ENCODE peak calls at places on chromosomes 13 and 19, in seven cellular contexts. Y is NCI-H1048; W is tibial nerve; C is activated CD4-positive, alpha-beta T cell treated with anti-CD3 and anti-CD28 coated beads for 24 hours; V is EL; H is H54; K is HCEC 1CT. A is an unnamed sample.

GRCh38 chr13:112242777-112243176 is 133.4 kb upstream of the SPACA7 start:
- DNase-seq in V (no peak), W (no peak), Y (no peak), H (no peak), K (no peak), C (no peak), A (no peak)

GRCh38 chr13:54287062-54287764 is 1258.6 kb downstream of the OLFM4 start:
- DNase-seq in W (no peak), K (no peak), C (no peak), Y (no peak), V (no peak), H (no peak), A (no peak)

GRCh38 chr13:30866692-30867669 is 39.1 kb upstream of the MEDAG start:
- DNase-seq in Y (no peak), C (no peak), H (no peak), W (no peak), V (no peak), K (no peak), A (no peak)

GRCh38 chr19:662207-662961 is 630 bp downstream of the RNF126 start:
- DNase-seq in K (no peak), W (no peak), V (peak), C (peak), H (no peak), Y (no peak), A (no peak)

GRCh38 chr13:79772811-79773210 is 291.9 kb downstream of the NDFIP2 start:
- DNase-seq in Y (no peak), K (no peak), C (no peak), H (no peak), V (no peak), W (no peak), A (no peak)

GRCh38 chr19:10416083-10416379 is 4.3 kb upstream of the PDE4A start:
- DNase-seq in V (no peak), Y (no peak), K (no peak), C (no peak), H (no peak), W (no peak), A (no peak)

GRCh38 chr13:26549713-26550112 is 7.8 kb upstream of the WASF3 start:
- DNase-seq in V (no peak), W (no peak), C (no peak), K (no peak), H (no peak), Y (no peak), A (no peak)

GRCh38 chr13:79591493-79591892 is 110.5 kb downstream of the NDFIP2 start:
- DNase-seq in W (no peak), H (no peak), K (no peak), C (no peak), Y (no peak), V (no peak), A (no peak)

GRCh38 chr19:7505682-7506384 is 10.1 kb upstream of the ZNF358 start:
- DNase-seq in K (no peak), V (no peak), H (peak), W (no peak), Y (peak), C (no peak), A (no peak)

GRCh38 chr13:76293346-76293745 is 592.9 kb downstream of the KCTD12 start:
- DNase-seq in K (peak), Y (no peak), V (peak), H (no peak), C (no peak), W (no peak), A (no peak)

GRCh38 chr13:29384466-29384865 is 211.0 kb downstream of the SLC7A1 start:
- DNase-seq in W (no peak), Y (no peak), H (no peak), V (no peak), K (no peak), C (no peak), A (no peak)

GRCh38 chr13:113774177-113775107 is 15.4 kb downstream of the TMEM255B start:
- DNase-seq in C (no peak), W (no peak), K (peak), Y (no peak), V (peak), H (peak), A (no peak)

GRCh38 chr13:34038326-34039068 is 220.5 kb downstream of the RFC3 start:
- DNase-seq in W (no peak), C (no peak), Y (no peak), H (no peak), V (no peak), K (no peak), A (no peak)

GRCh38 chr13:33665776-33666175 is 152.2 kb upstream of the RFC3 start:
- DNase-seq in V (no peak), K (no peak), Y (no peak), C (no peak), H (no peak), W (no peak), A (no peak)

GRCh38 chr19:9945319-9945966 is 9.1 kb upstream of the OLFM2 start:
- DNase-seq in C (no peak), W (peak), K (peak), H (peak), Y (no peak), V (peak), A (no peak)

GRCh38 chr13:113604186-113604585 is 19.6 kb downstream of the TFDP1 start:
- DNase-seq in Y (no peak), W (no peak), V (no peak), H (no peak), K (no peak), C (no peak), A (no peak)

GRCh38 chr13:33328691-33329090 is 43.1 kb upstream of the STARD13 start:
- DNase-seq in Y (no peak), C (no peak), H (no peak), V (peak), K (no peak), W (no peak), A (no peak)

GRCh38 chr13:26967119-26968038 is 204.2 kb downstream of the USP12 start:
- DNase-seq in Y (no peak), C (no peak), W (no peak), V (no peak), K (no peak), H (no peak), A (no peak)

GRCh38 chr13:84896128-84896527 is 903.1 kb downstream of the SLITRK6 start:
- DNase-seq in W (no peak), V (peak), K (peak), H (no peak), Y (no peak), C (no peak), A (peak)

GRCh38 chr19:41569481-41570150 is 6.3 kb upstream of the CEACAM21 start:
- DNase-seq in H (no peak), Y (no peak), V (no peak), W (no peak), K (no peak), C (no peak), A (no peak)

GRCh38 chr13:23979361-23980159 is 82.3 kb upstream of the C1QTNF9B start:
- DNase-seq in V (peak), Y (no peak), W (peak), K (peak), C (no peak), H (peak), A (no peak)

GRCh38 chr13:95256086-95256485 is 45.2 kb downstream of the ABCC4 start:
- DNase-seq in W (no peak), Y (no peak), H (peak), K (peak), C (no peak), V (peak), A (peak)

GRCh38 chr13:112545866-112546265 is 42.1 kb downstream of the TUBGCP3 start:
- DNase-seq in V (peak), Y (no peak), W (no peak), C (no peak), H (peak), K (peak), A (no peak)

GRCh38 chr19:34274284-34274826 is 20.0 kb downstream of the GARRE1 start:
- DNase-seq in Y (no peak), C (no peak), K (peak), W (no peak), V (peak), H (no peak), A (no peak)

GRCh38 chr13:113126265-113127150 is 3.9 kb downstream of the F10 start:
- DNase-seq in C (no peak), V (no peak), H (no peak), Y (no peak), K (no peak), W (no peak), A (no peak)

GRCh38 chr19:19539738-19540703 is 2.0 kb downstream of the CILP2 start:
- DNase-seq in V (peak), W (no peak), Y (peak), K (no peak), H (no peak), C (peak), A (peak)

GRCh38 chr13:34750078-34750703 is 191.9 kb upstream of the NBEA start:
- DNase-seq in C (no peak), V (no peak), Y (no peak), H (no peak), K (no peak), W (no peak), A (no peak)

GRCh38 chr13:111005364-111005763 is 90.5 kb upstream of the ANKRD10 start:
- DNase-seq in C (no peak), H (peak), W (no peak), V (peak), K (no peak), Y (no peak), A (peak)

GRCh38 chr13:44816701-44817684 is 172.3 kb downstream of the NUFIP1 start:
- DNase-seq in C (no peak), H (peak), V (peak), K (peak), Y (no peak), W (no peak), A (peak)

GRCh38 chr13:39961036-39961435 is 305.6 kb downstream of the COG6 start:
- DNase-seq in C (no peak), K (no peak), Y (no peak), W (no peak), H (no peak), V (peak), A (no peak)

GRCh38 chr13:53439439-53440225 is 411.0 kb downstream of the OLFM4 start:
- DNase-seq in W (no peak), K (no peak), H (no peak), V (no peak), C (no peak), Y (no peak), A (no peak)

GRCh38 chr19:489418-490196 is 6.7 kb upstream of the MADCAM1 start:
- DNase-seq in V (peak), W (no peak), C (no peak), Y (no peak), K (no peak), H (no peak), A (no peak)